ENCODE peak calls at places on chromosomes 16 and 17, in ten cellular contexts. S is type B pancreatic cell; G is hippocampal formation; L is GM23248; A is fibroblast of the conjunctiva; E is NCI-H1092 treated with DMSO at 0.1 percent for 48 hours; P is stimulated activated CD8-positive, alpha-beta memory T cell treated with anti-CD3 and anti-CD28 coated beads, Interleukin-2, amount 100 ng/mL, for 48 hours; Z is activated CD4-positive, alpha-beta memory T cell treated with anti-CD3 and anti-CD28 coated beads for 36 hours; I is nephron progenitor cell; D is B cell. O is an unnamed sample.

GRCh38 chr16:69838417-69838990 is 76.4 kb downstream of the WWP2 start:
- DNase-seq in S (no peak), G (no peak), L (no peak), A (no peak), E (no peak), P (no peak), Z (no peak), I (no peak), D (no peak), O (no peak)

GRCh38 chr17:79664925-79665738 is 54.3 kb upstream of the RBFOX3 start:
- DNase-seq in S (peak; percentile 63), G (peak; percentile 6), L (peak; percentile 28), A (peak; percentile 20), E (peak; percentile 79), P (no peak), Z (no peak), I (peak; percentile 39), D (no peak), O (no peak)

GRCh38 chr16:67248401-67249177 is at the start of gene SLC9A5:
- DNase-seq in S (no peak), G (no peak), L (peak; percentile 65), A (no peak), E (no peak), P (no peak), Z (peak; percentile 47), I (peak; percentile 56), D (no peak), O (no peak)

GRCh38 chr17:40318835-40319332 is 9.9 kb downstream of the RARA start:
- DNase-seq in S (no peak), G (no peak), L (peak; percentile 53), A (no peak), E (no peak), P (no peak), Z (no peak), I (no peak), D (peak; percentile 39), O (no peak)

GRCh38 chr17:10127819-10128375 is 70.5 kb downstream of the GAS7 start:
- DNase-seq in S (no peak), G (peak; percentile 62), L (peak; percentile 98), A (peak; percentile 88), E (no peak), P (no peak), Z (no peak), I (peak; percentile 32), D (no peak), O (no peak)

GRCh38 chr17:28912281-28912937 is 9.5 kb upstream of the DHRS13 start:
- DNase-seq in S (no peak), G (no peak), L (peak; percentile 40), A (no peak), E (no peak), P (no peak), Z (peak; percentile 34), I (no peak), D (peak; percentile 38), O (no peak)

GRCh38 chr17:72462814-72463213 is 342.0 kb downstream of the SOX9 start:
- DNase-seq in S (no peak), G (no peak), L (no peak), A (no peak), E (no peak), P (no peak), Z (no peak), I (no peak), D (no peak), O (no peak)

GRCh38 chr17:14833201-14833773 is 431.8 kb downstream of the PMP22 start:
- DNase-seq in S (no peak), G (no peak), L (peak; percentile 78), A (no peak), E (no peak), P (no peak), Z (peak; percentile 11), I (no peak), D (no peak), O (no peak)

GRCh38 chr17:78925662-78926555 is 722 bp upstream of the TIMP2 start:
- DNase-seq in S (no peak), G (peak; percentile 42), L (peak; percentile 96), A (peak; percentile 74), E (no peak), P (no peak), Z (no peak), I (peak; percentile 37), D (no peak), O (no peak)

GRCh38 chr16:48558269-48558915 is 51.6 kb downstream of the N4BP1 start:
- DNase-seq in S (no peak), G (no peak), L (peak; percentile 85), A (no peak), E (no peak), P (no peak), Z (peak; percentile 58), I (no peak), D (no peak), O (no peak)

O was measured in NCI-H510A.